ENCODE peak calls at places on chromosomes 1 and 21, in nine cellular contexts. O, W, D, U, F, G, V, E and H are unnamed samples.
A peak's percentile ranks its signal among the peaks of the same experiment; 100 is the strongest.

GRCh38 chr1:201501812-201502510 is 5.0 kb downstream of the CSRP1 start:
- DNase-seq in W (no peak), V (no peak), O (no peak), G (no peak), F (peak; percentile 46), E (no peak), D (no peak), U (no peak), H (no peak)

GRCh38 chr1:115544131-115544530 is 97.6 kb upstream of the VANGL1 start:
- DNase-seq in G (no peak), W (no peak), E (no peak), O (no peak), D (no peak), U (no peak), F (no peak), V (no peak), H (no peak)

GRCh38 chr21:29718081-29718815 is 221.5 kb downstream of the GRIK1 start:
- DNase-seq in G (no peak), V (no peak), F (no peak), E (no peak), O (no peak), W (no peak), U (no peak), D (no peak), H (no peak)

GRCh38 chr1:150764617-150765090 is 924 bp downstream of the CTSS start:
- DNase-seq in D (no peak), V (no peak), O (no peak), E (no peak), W (no peak), F (no peak), G (no peak), U (peak; percentile 74), H (peak; percentile 29)

GRCh38 chr1:207067695-207068094 is 14.6 kb downstream of the PFKFB2 start:
- DNase-seq in W (no peak), V (no peak), U (no peak), D (no peak), E (no peak), O (no peak), F (no peak), G (no peak), H (no peak)

GRCh38 chr1:21089711-21090110 is 87.0 kb downstream of the EIF4G3 start:
- DNase-seq in W (no peak), F (no peak), U (no peak), D (no peak), O (no peak), V (no peak), E (no peak), G (no peak), H (no peak)

GRCh38 chr21:17435565-17436543 is 77.0 kb upstream of the CXADR start:
- DNase-seq in G (no peak), U (peak; percentile 6), E (no peak), W (no peak), F (no peak), V (no peak), O (no peak), D (no peak), H (no peak)

GRCh38 chr1:172630060-172630818 is 28.7 kb upstream of the FASLG start:
- DNase-seq in G (peak; percentile 11), O (no peak), F (no peak), D (no peak), W (no peak), U (no peak), V (no peak), E (no peak), H (no peak)

GRCh38 chr1:23163395-23163794 is 5.3 kb downstream of the LUZP1 start:
- DNase-seq in W (no peak), G (no peak), O (no peak), U (no peak), V (no peak), D (no peak), F (no peak), E (no peak), H (no peak)